ENCODE peak calls at places on chromosome 13, in six cellular contexts. D is left lung; E is mucosa of descending colon; Q is aorta; J is effector memory CD4-positive, alpha-beta T cell; C is CD4-positive, alpha-beta T cell. L is an unnamed sample.

GRCh38 chr13:42720858-42721219 is 60.5 kb upstream of the FAM216B start:
- DNase-seq in D (no peak), E (no peak), Q (no peak), J (no peak), C (no peak), L (no peak)

GRCh38 chr13:102555914-102556553 is 40.8 kb upstream of the TPP2 start:
- DNase-seq in D (no peak), E (peak; percentile 6), Q (no peak), J (no peak), C (no peak), L (no peak)

GRCh38 chr13:83215627-83216026 is 666.6 kb downstream of the SLITRK1 start:
- DNase-seq in D (no peak), E (no peak), Q (no peak), J (no peak), C (no peak), L (no peak)

GRCh38 chr13:44692173-44692713 is 116.1 kb upstream of the TSC22D1 start:
- DNase-seq in D (no peak), E (no peak), Q (no peak), J (no peak), C (no peak), L (no peak)

GRCh38 chr13:40126301-40127085 is 471.0 kb downstream of the COG6 start:
- DNase-seq in D (no peak), E (no peak), Q (no peak), J (no peak), C (no peak), L (no peak)

GRCh38 chr13:80116107-80116506 is 224.8 kb downstream of the SPRY2 start:
- DNase-seq in D (no peak), E (no peak), Q (no peak), J (no peak), C (no peak), L (no peak)

GRCh38 chr13:60260440-60260839 is 96.7 kb upstream of the DIAPH3 start:
- DNase-seq in D (no peak), E (no peak), Q (no peak), J (no peak), C (no peak), L (no peak)

GRCh38 chr13:73273737-73274136 is 214.9 kb downstream of the KLF5 start:
- DNase-seq in D (no peak), E (no peak), Q (no peak), J (no peak), C (no peak), L (no peak)

GRCh38 chr13:61777281-61777680 is 361.6 kb upstream of the PCDH20 start:
- DNase-seq in D (no peak), E (no peak), Q (no peak), J (no peak), C (no peak), L (no peak)

GRCh38 chr13:79593611-79594275 is 112.8 kb downstream of the NDFIP2 start:
- DNase-seq in D (no peak), E (no peak), Q (no peak), J (no peak), C (no peak), L (no peak)

GRCh38 chr13:39510296-39510695 is 92.7 kb downstream of the LHFPL6 start:
- DNase-seq in D (no peak), E (no peak), Q (no peak), J (no peak), C (no peak), L (no peak)

GRCh38 chr13:104979281-104979680 is 1556.2 kb downstream of the EFNB2 start:
- DNase-seq in D (no peak), E (no peak), Q (no peak), J (no peak), C (no peak), L (no peak)

GRCh38 chr13:48708764-48709163 is 55.0 kb downstream of the CYSLTR2 start:
- DNase-seq in D (no peak), E (no peak), Q (no peak), J (no peak), C (no peak), L (no peak)

GRCh38 chr13:72201726-72202125 is 334.7 kb upstream of the DACH1 start:
- DNase-seq in D (no peak), E (no peak), Q (no peak), J (no peak), C (no peak), L (no peak)

GRCh38 chr13:66887088-66887487 is 343.0 kb downstream of the PCDH9 start:
- DNase-seq in D (no peak), E (no peak), Q (no peak), J (no peak), C (no peak), L (no peak)

GRCh38 chr13:61432029-61432428 is 16.4 kb upstream of the PCDH20 start:
- DNase-seq in D (no peak), E (no peak), Q (no peak), J (no peak), C (no peak), L (no peak)

GRCh38 chr13:46655727-46656180 is 102.8 kb downstream of the LRCH1 start:
- DNase-seq in D (no peak), E (no peak), Q (no peak), J (no peak), C (no peak), L (no peak)

GRCh38 chr13:24683833-24684599 is 3.8 kb downstream of the ATP12A start:
- DNase-seq in D (peak; percentile 82), E (peak; percentile 79), Q (no peak), J (peak; percentile 28), C (peak; percentile 60), L (peak; percentile 34)

GRCh38 chr13:44385847-44386246 is 12.2 kb downstream of the SERP2 start:
- DNase-seq in D (no peak), E (no peak), Q (no peak), J (no peak), C (no peak), L (no peak)

GRCh38 chr13:71274923-71275593 is 591.9 kb downstream of the DACH1 start:
- DNase-seq in D (no peak), E (no peak), Q (no peak), J (no peak), C (no peak), L (no peak)

GRCh38 chr13:44107357-44108121 is 227.8 kb downstream of the LACC1 start:
- DNase-seq in D (no peak), E (no peak), Q (no peak), J (no peak), C (no peak), L (no peak)

GRCh38 chr13:110193491-110193890 is 113.5 kb downstream of the COL4A1 start:
- DNase-seq in D (no peak), E (no peak), Q (no peak), J (no peak), C (no peak), L (no peak)

GRCh38 chr13:98801626-98802418 is 49.4 kb upstream of the SLC15A1 start:
- DNase-seq in D (no peak), E (no peak), Q (no peak), J (no peak), C (no peak), L (no peak)

GRCh38 chr13:39892731-39893293 is 237.3 kb downstream of the COG6 start:
- DNase-seq in D (no peak), E (no peak), Q (no peak), J (peak; percentile 5), C (peak; percentile 17), L (no peak)

GRCh38 chr13:39942901-39943273 is 287.4 kb downstream of the COG6 start:
- DNase-seq in D (peak; percentile 77), E (peak; percentile 77), Q (peak; percentile 86), J (peak; percentile 55), C (peak; percentile 70), L (peak; percentile 57)

GRCh38 chr13:20470136-20470535 is 55.5 kb downstream of the CRYL1 start:
- DNase-seq in D (no peak), E (no peak), Q (no peak), J (no peak), C (no peak), L (no peak)

GRCh38 chr13:25899952-25900351 is 151.9 kb downstream of the SHISA2 start:
- DNase-seq in D (no peak), E (no peak), Q (no peak), J (no peak), C (no peak), L (no peak)

GRCh38 chr13:25901460-25902376 is 150.1 kb downstream of the SHISA2 start:
- DNase-seq in D (no peak), E (no peak), Q (no peak), J (peak; percentile 35), C (peak; percentile 27), L (no peak)

GRCh38 chr13:25902946-25903345 is 148.9 kb downstream of the SHISA2 start:
- DNase-seq in D (no peak), E (no peak), Q (no peak), J (no peak), C (no peak), L (no peak)

GRCh38 chr13:25898991-25899390 is 152.8 kb downstream of the SHISA2 start:
- DNase-seq in D (no peak), E (no peak), Q (no peak), J (no peak), C (no peak), L (no peak)

GRCh38 chr13:25899464-25899863 is 152.4 kb downstream of the SHISA2 start:
- DNase-seq in D (no peak), E (no peak), Q (no peak), J (no peak), C (no peak), L (no peak)
- H3K9me3 ChIP-seq in D (peaks cover 2% of the 10 kb centered on the region), E (no peaks in the 10 kb centered on the region), Q (peaks cover 1% of the 10 kb centered on the region), J (no peaks in the 10 kb centered on the region), C (no peaks in the 10 kb centered on the region), L (no peaks in the 10 kb centered on the region)

GRCh38 chr13:18236528-18236815 is 945.2 kb downstream of the TUBA3C start:
- DNase-seq in D (no peak), E (no peak), Q (no peak), J (no peak), C (no peak), L (no peak)
- H3K9me3 ChIP-seq in D (peaks cover 46% of the 10 kb centered on the region), E (peaks cover 60% of the 10 kb centered on the region), Q (no peaks in the 10 kb centered on the region), J (no peaks in the 10 kb centered on the region), C (no peaks in the 10 kb centered on the region), L (no peaks in the 10 kb centered on the region)

GRCh38 chr13:103961129-103961528 is 894.9 kb upstream of the SLC10A2 start:
- DNase-seq in D (no peak), E (no peak), Q (no peak), J (no peak), C (no peak), L (no peak)

GRCh38 chr13:103961784-103962183 is 895.6 kb upstream of the SLC10A2 start:
- DNase-seq in D (no peak), E (no peak), Q (no peak), J (no peak), C (no peak), L (no peak)

GRCh38 chr13:103965506-103966243 is 899.5 kb upstream of the SLC10A2 start:
- DNase-seq in D (no peak), E (no peak), Q (no peak), J (no peak), C (no peak), L (no peak)

GRCh38 chr13:103960011-103960410 is 893.8 kb upstream of the SLC10A2 start:
- DNase-seq in D (no peak), E (no peak), Q (no peak), J (no peak), C (no peak), L (no peak)
- H3K9me3 ChIP-seq in D (peaks cover 2% of the 10 kb centered on the region), E (no peaks in the 10 kb centered on the region), Q (no peaks in the 10 kb centered on the region), J (no peaks in the 10 kb centered on the region), C (no peaks in the 10 kb centered on the region), L (peaks cover 2% of the 10 kb centered on the region)

DNA sequence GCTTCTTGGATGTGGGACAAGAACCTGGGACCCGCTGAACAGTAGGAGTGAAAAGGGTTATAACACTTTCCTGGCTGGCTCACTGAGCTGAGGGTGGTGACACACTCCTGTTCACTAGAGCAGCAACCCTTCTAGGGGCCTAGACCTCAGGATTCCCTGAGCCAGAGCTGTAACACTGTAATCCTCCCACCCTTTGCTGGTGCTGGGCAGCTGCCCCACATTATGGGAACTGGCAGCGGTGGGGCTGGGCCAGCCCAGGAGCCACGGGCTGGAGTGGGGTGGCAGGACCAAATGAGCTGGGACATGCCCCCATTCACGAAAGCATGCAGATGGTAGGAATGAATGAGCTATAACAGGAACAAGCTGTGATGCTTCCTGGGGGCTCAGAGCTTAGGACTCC is 110.6 kb downstream of the B3GLCT start:
- DNase-seq in D (no peak), E (no peak), Q (no peak), J (no peak), C (no peak), L (no peak)
- H3K9me3 ChIP-seq in D (peaks cover 66% of the 10 kb centered on the region), E (peaks cover 22% of the 10 kb centered on the region), Q (peaks cover 3% of the 10 kb centered on the region), J (peaks cover 4% of the 10 kb centered on the region), C (peaks cover 46% of the 10 kb centered on the region), L (peaks cover 3% of the 10 kb centered on the region)